ENCODE peak calls at places on chromosomes 16 and 17, in nine cellular contexts. B is ovary, U is hepatocyte, D is psoas muscle, K is cardiac muscle cell, H is transverse colon, S is SK-N-SH, Y is upper lobe of right lung, F is thoracic aorta. Q is an unnamed sample. For H3K36me3 and H3K27me3, the result is how much of the 10 kb centered on the place peaks cover.

GRCh38 chr17:13025264-13025627 is 7.4 kb upstream of the ELAC2 start:
- DNase-seq in B (no peak), U (no peak), D (no peak), K (no peak), H (no peak), S (no peak), Y (no peak), F (no peak), Q (no peak)

GRCh38 chr16:46649571-46649970 is 28.4 kb upstream of the SHCBP1 start:
- DNase-seq in B (no peak), U (no peak), D (peak), K (no peak), H (peak), S (no peak), Y (no peak), F (no peak), Q (no peak)

GRCh38 chr17:5045496-5045895 is 10.3 kb upstream of the SLC52A1 start:
- DNase-seq in B (no peak), U (no peak), D (no peak), K (no peak), H (no peak), S (no peak), Y (no peak), F (no peak), Q (no peak)

GRCh38 chr17:64056269-64057005 is 36.0 kb upstream of the ICAM2 start:
- DNase-seq in B (no peak), U (no peak), D (no peak), K (no peak), H (peak), S (no peak), Y (no peak), F (no peak), Q (no peak)

GRCh38 chr17:64278614-64279013 is 15.6 kb upstream of the TEX2 start:
- DNase-seq in B (no peak), U (no peak), D (no peak), K (no peak), H (peak), S (no peak), Y (no peak), F (no peak), Q (no peak)

GRCh38 chr17:45951941-45952340 is 47.1 kb upstream of the STH start:
- DNase-seq in B (no peak), U (no peak), D (no peak), K (no peak), H (no peak), S (no peak), Y (no peak), F (no peak), Q (no peak)

GRCh38 chr16:70473446-70474319 is 19.3 kb downstream of the FCSK start:
- DNase-seq in B (no peak), U (no peak), D (no peak), K (no peak), H (no peak), S (peak), Y (no peak), F (no peak), Q (no peak)

GRCh38 chr17:44466339-44466738 is 36.9 kb downstream of the GPATCH8 start:
- DNase-seq in B (no peak), U (no peak), D (no peak), K (no peak), H (no peak), S (no peak), Y (no peak), F (no peak), Q (no peak)

GRCh38 chr16:70438983-70439862 is at the start of gene ST3GAL2:
- DNase-seq in B (peak), U (peak), D (peak), K (peak), H (peak), S (peak), Y (peak), F (peak), Q (peak)

GRCh38 chr17:72747416-72747815 is 345.1 kb downstream of the SLC39A11 start:
- DNase-seq in B (no peak), U (no peak), D (no peak), K (no peak), H (no peak), S (no peak), Y (no peak), F (no peak), Q (no peak)

GRCh38 chr17:41308918-41309359 is at the start of gene KRTAP16-1:
- DNase-seq in B (no peak), U (no peak), D (no peak), K (no peak), H (no peak), S (no peak), Y (no peak), F (no peak), Q (no peak)

GRCh38 chr17:72985882-72986720 is 106.4 kb downstream of the SLC39A11 start:
- DNase-seq in B (no peak), U (peak), D (peak), K (peak), H (peak), S (peak), Y (no peak), F (peak), Q (peak)

GRCh38 chr16:24717411-24717810 is 12.0 kb upstream of the TNRC6A start:
- DNase-seq in B (no peak), U (peak), D (no peak), K (no peak), H (no peak), S (no peak), Y (no peak), F (no peak), Q (no peak)

GRCh38 chr17:71188811-71189492 is 931.9 kb upstream of the SOX9 start:
- DNase-seq in B (no peak), U (no peak), D (no peak), K (no peak), H (no peak), S (no peak), Y (no peak), F (no peak), Q (no peak)

GRCh38 chr17:64783556-64784352 is 121.6 kb upstream of the SMURF2 start:
- DNase-seq in B (peak), U (no peak), D (no peak), K (no peak), H (no peak), S (no peak), Y (no peak), F (no peak), Q (no peak)

GRCh38 chr16:51337662-51338061 is 186.6 kb upstream of the SALL1 start:
- DNase-seq in B (no peak), U (no peak), D (no peak), K (no peak), H (no peak), S (no peak), Y (no peak), F (no peak), Q (peak)

GRCh38 chr16:84115919-84116719 is 623 bp downstream of the MBTPS1 start:
- DNase-seq in B (no peak), U (no peak), D (no peak), K (peak), H (peak), S (no peak), Y (no peak), F (no peak), Q (no peak)

GRCh38 chr17:34616148-34616547 is 36.8 kb downstream of the TMEM132E start:
- DNase-seq in B (no peak), U (peak), D (no peak), K (peak), H (no peak), S (peak), Y (no peak), F (no peak), Q (peak)

GRCh38 chr16:11502239-11502638 is 84.5 kb downstream of the LITAF start:
- DNase-seq in B (no peak), U (no peak), D (no peak), K (no peak), H (no peak), S (no peak), Y (no peak), F (no peak), Q (no peak)

GRCh38 chr17:13940858-13941665 is 128.2 kb upstream of the COX10 start:
- DNase-seq in B (no peak), U (no peak), D (no peak), K (no peak), H (no peak), S (no peak), Y (no peak), F (no peak), Q (peak)

GRCh38 chr17:65515959-65516948 is 45.2 kb downstream of the AXIN2 start:
- DNase-seq in B (no peak), U (peak), D (no peak), K (no peak), H (no peak), S (no peak), Y (no peak), F (no peak), Q (no peak)

GRCh38 chr16:5502467-5502869 is 404.9 kb upstream of the EEF2KMT start:
- DNase-seq in B (no peak), U (peak), D (no peak), K (peak), H (peak), S (peak), Y (no peak), F (no peak), Q (peak)

GRCh38 chr16:12406840-12407690 is 396.6 kb downstream of the CPPED1 start:
- DNase-seq in B (no peak), U (no peak), D (no peak), K (no peak), H (no peak), S (no peak), Y (no peak), F (no peak), Q (no peak)

GRCh38 chr17:50953831-50954601 is 87.9 kb upstream of the TOB1 start:
- DNase-seq in B (peak), U (peak), D (peak), K (no peak), H (peak), S (peak), Y (peak), F (no peak), Q (peak)

GRCh38 chr16:57608462-57609113 is 19.8 kb upstream of the ADGRG1 start:
- DNase-seq in B (no peak), U (no peak), D (no peak), K (no peak), H (no peak), S (no peak), Y (no peak), F (no peak), Q (no peak)

DNA sequence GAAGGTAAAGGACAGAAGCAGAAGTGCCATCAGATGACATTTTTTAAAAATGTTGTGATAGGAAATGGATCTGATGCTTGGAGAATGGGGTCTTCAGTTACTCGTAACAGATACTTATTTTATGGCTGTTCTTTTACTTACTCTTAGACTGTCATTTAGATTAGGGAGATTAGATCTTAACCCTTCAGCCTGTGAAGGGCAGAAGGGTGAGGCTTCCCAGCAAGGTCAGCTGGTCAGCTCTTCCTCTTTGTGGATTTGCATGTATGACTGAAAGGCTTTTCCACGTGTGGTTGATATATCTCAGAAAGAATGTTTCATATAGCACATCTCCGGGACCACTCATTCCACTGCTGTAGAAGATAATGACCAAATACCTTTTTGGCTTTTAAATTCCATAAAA is 27.4 kb downstream of the GRB7 start:
- DNase-seq in B (no peak), U (no peak), D (no peak), K (no peak), H (no peak), S (no peak), Y (no peak), F (no peak), Q (no peak)
- H3K36me3 ChIP-seq in B (under half), U (under half), D (under half), K (under half), H (under half), S (under half), Y (under half), F (under half), Q (under half)

DNA sequence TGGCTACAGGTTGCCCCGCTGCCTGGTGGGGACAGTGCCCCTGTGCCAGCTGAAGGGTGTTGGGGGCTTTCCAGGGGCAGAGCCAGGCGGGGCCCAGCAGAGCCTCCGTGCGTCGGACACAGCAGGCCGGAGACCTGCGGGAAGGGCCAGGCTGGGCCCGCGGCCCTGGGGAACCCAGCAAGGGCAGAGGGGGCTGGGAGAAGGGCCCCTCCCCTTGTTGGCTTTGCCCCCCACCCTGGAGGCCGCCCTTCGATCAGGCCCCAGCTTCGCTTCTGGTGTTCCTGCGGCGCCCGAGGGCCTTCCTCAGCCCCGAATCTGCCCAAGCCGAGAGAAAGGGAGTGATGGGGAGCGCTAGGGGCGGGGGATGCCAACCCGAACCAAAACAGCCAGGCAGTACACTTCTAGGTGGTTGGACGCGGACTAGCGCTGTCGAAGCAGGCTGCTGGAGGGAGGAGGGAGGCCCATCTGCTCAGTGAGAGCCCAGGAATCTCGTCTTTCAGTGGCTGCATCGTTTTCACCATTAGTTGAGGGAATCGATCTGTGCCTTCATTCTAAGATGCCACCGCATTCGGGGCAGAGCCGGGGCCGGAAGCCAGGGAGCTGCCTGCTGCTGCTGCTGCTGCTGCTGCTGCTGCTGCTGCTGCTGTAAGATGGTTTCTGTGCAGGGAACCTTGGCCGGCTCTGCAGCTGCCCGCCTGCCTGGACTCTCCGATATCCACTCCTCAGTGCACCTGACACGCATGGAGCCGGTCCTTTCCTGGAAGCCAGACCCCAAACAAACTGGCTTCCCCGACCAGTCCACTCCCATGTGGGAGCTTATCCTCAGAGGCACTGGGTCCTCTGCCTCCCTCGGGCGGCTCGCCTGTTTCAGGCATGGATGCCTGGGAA is 1.6 kb downstream of the JPH3 start:
- DNase-seq in B (no peak), U (no peak), D (no peak), K (peak), H (no peak), S (peak), Y (no peak), F (no peak), Q (peak)
- H3K27me3 ChIP-seq in B (under half), U (half or more), D (half or more), K (under half), H (half or more), S (half or more), Y (half or more), F (under half), Q (under half)

GRCh38 chr17:81164464-81165245 is 652 bp upstream of the PVALEF start:
- DNase-seq in B (no peak), U (no peak), D (no peak), K (no peak), H (no peak), S (peak), Y (no peak), F (no peak), Q (peak)

GRCh38 chr17:81166033-81166472 is at the start of gene AATK:
- DNase-seq in B (no peak), U (peak), D (no peak), K (no peak), H (no peak), S (peak), Y (no peak), F (no peak), Q (no peak)

GRCh38 chr17:81163703-81164413 is 1.4 kb upstream of the PVALEF start:
- DNase-seq in B (no peak), U (no peak), D (no peak), K (no peak), H (no peak), S (no peak), Y (no peak), F (no peak), Q (no peak)

GRCh38 chr17:81167194-81167524 is 1.1 kb upstream of the AATK start:
- DNase-seq in B (no peak), U (no peak), D (no peak), K (no peak), H (no peak), S (no peak), Y (no peak), F (no peak), Q (no peak)

GRCh38 chr17:81165246-81166032 is at the start of gene PVALEF:
- DNase-seq in B (no peak), U (peak), D (no peak), K (peak), H (no peak), S (no peak), Y (no peak), F (no peak), Q (peak)
- H3K36me3 ChIP-seq in B (under half), U (under half), D (under half), K (under half), H (under half), S (under half), Y (under half), F (under half), Q (under half)

DNA sequence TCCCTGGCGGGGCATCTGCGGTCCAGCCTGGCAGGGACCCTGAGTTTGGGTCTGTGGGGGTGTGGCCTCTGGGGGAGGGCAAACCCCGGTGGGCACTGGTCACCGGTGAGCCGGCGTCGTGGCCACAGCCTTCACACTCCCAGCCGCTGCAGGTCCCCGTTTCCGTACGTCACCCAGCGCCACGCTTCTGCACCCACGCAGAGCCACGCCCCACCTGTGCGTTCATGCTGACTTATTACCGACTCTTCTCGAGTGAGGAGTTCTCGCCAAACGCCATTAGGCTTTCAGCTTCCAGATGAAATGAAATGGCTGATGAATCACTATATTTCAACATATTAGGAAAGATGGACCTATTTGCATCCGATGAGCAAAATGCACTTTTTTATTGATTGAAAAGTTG is 8.8 kb upstream of the SSTR5 start:
- DNase-seq in B (no peak), U (no peak), D (no peak), K (no peak), H (no peak), S (no peak), Y (no peak), F (no peak), Q (no peak)
- H3K27me3 ChIP-seq in B (under half), U (under half), D (under half), K (under half), H (under half), S (half or more), Y (under half), F (under half), Q (under half)

DNA sequence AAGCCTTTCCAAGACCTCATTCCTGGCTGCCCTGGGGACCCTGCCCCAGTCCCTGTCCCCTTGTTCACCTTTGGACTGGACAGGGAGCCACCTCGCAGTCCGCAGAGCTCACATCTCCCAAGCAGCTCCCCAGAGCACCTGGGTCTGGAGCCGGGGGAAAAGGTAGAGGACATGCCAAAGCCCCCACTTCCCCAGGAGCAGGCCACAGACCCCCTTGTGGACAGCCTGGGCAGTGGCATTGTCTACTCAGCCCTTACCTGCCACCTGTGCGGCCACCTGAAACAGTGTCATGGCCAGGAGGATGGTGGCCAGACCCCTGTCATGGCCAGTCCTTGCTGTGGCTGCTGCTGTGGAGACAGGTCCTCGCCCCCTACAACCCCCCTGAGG is 38.7 kb upstream of the IL21R start:
- DNase-seq in B (no peak), U (no peak), D (no peak), K (no peak), H (no peak), S (no peak), Y (no peak), F (no peak), Q (peak)
- H3K36me3 ChIP-seq in B (under half), U (under half), D (under half), K (under half), H (under half), S (under half), Y (half or more), F (under half), Q (under half)

GRCh38 chr17:7854851-7855642 is at the start of gene TMEM88:
- DNase-seq in B (peak), U (peak), D (no peak), K (peak), H (no peak), S (no peak), Y (peak), F (no peak), Q (no peak)

GRCh38 chr17:7856081-7856791 is 1.1 kb downstream of the NAA38 start:
- DNase-seq in B (peak), U (peak), D (peak), K (no peak), H (peak), S (peak), Y (peak), F (no peak), Q (no peak)

GRCh38 chr17:7854078-7854777 is 638 bp upstream of the TMEM88 start:
- DNase-seq in B (peak), U (peak), D (no peak), K (no peak), H (no peak), S (no peak), Y (peak), F (no peak), Q (no peak)

GRCh38 chr17:7856840-7857723 is at the start of gene NAA38:
- DNase-seq in B (peak), U (peak), D (peak), K (peak), H (peak), S (peak), Y (peak), F (peak), Q (peak)

GRCh38 chr17:7855643-7856080 is 796 bp downstream of the TMEM88 start:
- DNase-seq in B (no peak), U (no peak), D (no peak), K (no peak), H (no peak), S (no peak), Y (no peak), F (no peak), Q (no peak)
- H3K27me3 ChIP-seq in B (under half), U (under half), D (under half), K (under half), H (under half), S (under half), Y (under half), F (under half), Q (under half)

DNA sequence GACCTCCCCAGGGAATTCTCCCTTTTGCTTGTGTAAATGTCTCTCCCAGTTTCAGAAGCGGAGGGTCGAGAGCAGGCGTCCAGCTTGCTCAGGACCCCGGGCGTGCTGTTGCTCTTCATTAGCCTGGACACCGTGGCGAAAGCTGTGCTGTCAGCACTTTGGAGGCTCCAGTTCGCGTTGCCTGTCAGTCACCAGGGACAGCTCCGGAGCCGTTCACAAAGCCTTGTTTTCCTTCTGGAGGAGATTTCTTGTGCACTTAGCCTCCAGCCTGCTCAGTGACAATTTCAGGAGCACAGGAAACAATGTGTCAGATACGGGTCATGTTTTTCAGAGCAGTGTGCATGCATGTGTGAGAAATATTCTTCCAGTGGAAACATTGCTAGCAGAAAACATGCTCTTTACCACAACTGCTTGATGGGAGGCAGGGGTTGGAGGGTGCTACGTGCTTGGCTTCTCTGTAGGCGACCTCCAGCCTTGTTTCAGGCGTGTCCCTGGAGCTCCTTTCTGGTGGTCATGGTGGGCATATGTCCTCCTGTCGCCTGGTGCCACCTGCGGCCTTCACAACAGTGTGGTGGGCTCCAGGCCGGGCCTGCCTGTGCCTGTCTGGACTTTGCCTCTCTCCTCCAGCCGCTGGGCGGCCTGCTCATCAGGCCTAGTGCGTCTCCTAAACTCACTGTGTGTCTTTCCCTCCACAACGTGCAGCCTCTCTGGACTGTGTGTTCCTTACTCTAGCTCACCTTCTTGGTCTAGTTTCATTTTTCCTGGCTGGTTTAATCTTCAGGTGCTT is 29.0 kb downstream of the ZNF750 start:
- DNase-seq in B (no peak), U (no peak), D (no peak), K (peak), H (no peak), S (no peak), Y (no peak), F (no peak), Q (no peak)
- H3K36me3 ChIP-seq in B (under half), U (under half), D (under half), K (under half), H (under half), S (under half), Y (under half), F (under half), Q (half or more)

Q was measured in WERI-Rb-1.